ENCODE peak calls at places on chromosome 11, in seven cellular contexts. B is CD8-positive, alpha-beta T cell; S is AG10803; O is pancreas; X is astrocyte of the spinal cord; F is AG04449; Q is ascending aorta. E is an unnamed sample.

GRCh38 chr11:110308071-110308470 is 11.7 kb upstream of the RDX start:
- DNase-seq in O (no peak), Q (no peak), S (no peak), B (no peak), X (no peak), F (no peak), E (no peak)

GRCh38 chr11:78733031-78733430 is 158.4 kb upstream of the NARS2 start:
- DNase-seq in Q (no peak), X (no peak), S (peak), F (no peak), B (no peak), O (no peak), E (no peak)

GRCh38 chr11:118232659-118233058 is 7.8 kb upstream of the JAML start:
- DNase-seq in B (no peak), Q (no peak), F (no peak), O (no peak), S (no peak), X (no peak), E (no peak)

GRCh38 chr11:8346157-8346755 is 82.6 kb upstream of the LMO1 start:
- DNase-seq in O (no peak), B (no peak), Q (no peak), F (no peak), X (no peak), S (no peak), E (no peak)

GRCh38 chr11:10350341-10350740 is 45.5 kb downstream of the ADM start:
- DNase-seq in S (peak), X (peak), F (no peak), B (no peak), O (no peak), Q (no peak), E (no peak)

GRCh38 chr11:70315726-70316125 is 45.2 kb downstream of the PPFIA1 start:
- DNase-seq in F (no peak), S (no peak), B (no peak), O (no peak), X (no peak), Q (no peak), E (no peak)

GRCh38 chr11:126172596-126173038 is 38.8 kb downstream of the RPUSD4 start:
- DNase-seq in F (peak), X (no peak), B (no peak), Q (no peak), S (peak), O (no peak), E (no peak)

GRCh38 chr11:122559734-122560382 is 95.7 kb upstream of the UBASH3B start:
- DNase-seq in F (no peak), X (no peak), Q (no peak), O (no peak), B (no peak), S (no peak), E (no peak)

GRCh38 chr11:37468344-37468743 is 870.3 kb upstream of the RAG2 start:
- DNase-seq in X (no peak), F (no peak), Q (no peak), O (no peak), B (no peak), S (no peak), E (no peak)

GRCh38 chr11:75260396-75260795 is 19.8 kb downstream of the TPBGL start:
- DNase-seq in S (no peak), F (no peak), X (no peak), B (no peak), Q (no peak), O (no peak), E (no peak)

GRCh38 chr11:92829121-92829520 is 140.3 kb upstream of the MTNR1B start:
- DNase-seq in F (no peak), S (no peak), Q (no peak), X (no peak), O (no peak), B (no peak), E (no peak)

GRCh38 chr11:18384157-18384641 is 10.2 kb upstream of the LDHA start:
- DNase-seq in B (no peak), X (peak), S (peak), Q (peak), O (peak), F (peak), E (peak)

GRCh38 chr11:45803981-45804805 is 756 bp upstream of the SLC35C1 start:
- DNase-seq in S (peak), X (peak), Q (peak), F (no peak), O (peak), B (peak), E (peak)

GRCh38 chr11:130760515-130761125 is 155.7 kb downstream of the SNX19 start:
- DNase-seq in Q (no peak), O (no peak), F (no peak), S (no peak), X (no peak), B (no peak), E (no peak)
- H3K4me3 ChIP-seq in Q (no peak), O (no peak), F (no peak), S (no peak), X (no peak), B (no peak), E (no peak)

GRCh38 chr11:76376746-76377558 is 4.0 kb downstream of the THAP12 start:
- DNase-seq in Q (no peak), S (no peak), X (no peak), B (no peak), O (no peak), F (no peak), E (no peak)

GRCh38 chr11:76382209-76382608 is 1.1 kb downstream of the GVQW3 start:
- DNase-seq in O (no peak), S (no peak), F (no peak), B (no peak), Q (no peak), X (no peak), E (no peak)

GRCh38 chr11:76380161-76380976 is 563 bp downstream of the THAP12 start:
- DNase-seq in B (peak), Q (no peak), F (no peak), O (no peak), S (peak), X (peak), E (peak)

GRCh38 chr11:76379811-76380160 is 1.1 kb downstream of the THAP12 start:
- DNase-seq in F (no peak), X (no peak), S (no peak), B (no peak), O (no peak), Q (no peak), E (no peak)

DNA sequence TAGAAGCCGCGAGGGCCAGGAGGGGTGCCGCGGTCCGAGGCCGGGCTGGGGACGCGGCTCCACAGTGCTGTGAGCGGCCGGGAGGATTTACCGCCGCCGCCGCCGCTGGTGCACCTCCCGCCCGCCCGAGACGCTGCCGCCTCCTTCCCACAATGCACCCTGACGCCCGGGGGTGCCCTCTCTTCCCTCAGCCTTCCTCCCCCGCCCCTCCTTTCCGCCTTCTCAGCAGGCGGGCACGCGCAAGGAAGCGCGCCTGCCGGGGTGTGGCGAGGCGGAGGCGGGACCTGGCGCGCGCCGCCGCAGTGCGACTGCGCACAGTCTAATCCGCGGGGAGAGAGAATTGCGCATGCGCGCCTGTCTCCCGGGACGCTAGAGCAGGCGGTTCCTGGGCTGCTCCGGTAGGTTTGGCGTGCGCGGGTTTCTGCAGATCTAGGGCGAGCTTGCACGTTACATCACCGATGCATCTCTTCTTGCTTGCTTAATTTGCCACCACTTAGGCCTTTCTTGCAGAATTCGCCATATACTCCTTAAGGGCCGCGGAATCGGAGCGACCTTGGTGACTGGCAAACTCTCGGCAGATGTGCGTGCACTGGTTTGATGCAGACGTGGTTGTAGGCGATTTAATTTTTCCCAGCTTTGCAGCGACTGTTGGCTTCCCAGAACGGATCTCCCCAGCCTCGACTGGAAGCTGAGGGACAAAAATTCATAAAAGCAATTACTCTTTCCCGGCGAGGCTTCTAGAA is at the start of the genes GVQW3 and THAP12:
- DNase-seq in S (peak), X (peak), Q (peak), F (peak), O (peak), B (peak), E (peak)
- TF ChIP-seq CTCF in S (no peak), X (no peak), Q (peak), F (peak), O (no peak), B (no peak), E (no peak)

DNA sequence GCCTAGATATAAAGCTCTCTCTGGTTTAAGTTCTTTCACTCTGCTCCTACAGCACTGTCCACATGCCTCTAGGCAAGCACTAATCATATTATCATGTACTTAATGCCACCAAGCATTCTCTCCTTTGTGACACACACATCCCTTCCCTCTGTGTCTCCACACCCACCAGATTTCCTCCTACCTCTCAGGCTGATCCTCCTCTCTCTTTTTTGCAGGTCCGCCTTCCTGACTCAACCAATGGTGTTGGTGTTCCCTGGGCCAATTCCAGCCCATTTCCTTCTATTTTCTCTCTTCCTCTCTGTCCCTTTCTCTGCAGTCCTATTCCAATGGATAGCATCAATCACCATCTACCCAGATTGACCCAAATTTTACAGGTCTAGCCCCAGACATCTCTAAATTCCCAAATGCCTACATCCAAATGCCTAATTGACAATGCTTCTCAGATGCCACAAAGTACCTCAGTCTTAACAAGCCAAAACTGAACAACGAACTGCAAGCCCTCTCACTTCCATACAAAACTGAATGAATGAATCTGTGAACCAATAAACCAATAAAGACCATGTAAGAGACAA is 504 bp upstream of the ZNF215 start:
- DNase-seq in O (no peak), X (peak), Q (no peak), B (no peak), F (no peak), S (peak), E (no peak)
- H3K4me3 ChIP-seq in O (peak), X (peak), Q (peak), B (no peak), F (peak), S (peak), E (peak)

GRCh38 chr11:106621479-106621878 is 396.8 kb downstream of the GUCY1A2 start:
- DNase-seq in Q (no peak), S (no peak), O (no peak), F (no peak), B (no peak), X (no peak), E (no peak)

GRCh38 chr11:106614280-106614679 is 404.0 kb downstream of the GUCY1A2 start:
- DNase-seq in B (no peak), O (no peak), Q (no peak), F (no peak), X (no peak), S (no peak), E (no peak)

GRCh38 chr11:106624377-106624776 is 393.9 kb downstream of the GUCY1A2 start:
- DNase-seq in Q (no peak), B (no peak), X (peak), S (no peak), O (no peak), F (no peak), E (no peak)

DNA sequence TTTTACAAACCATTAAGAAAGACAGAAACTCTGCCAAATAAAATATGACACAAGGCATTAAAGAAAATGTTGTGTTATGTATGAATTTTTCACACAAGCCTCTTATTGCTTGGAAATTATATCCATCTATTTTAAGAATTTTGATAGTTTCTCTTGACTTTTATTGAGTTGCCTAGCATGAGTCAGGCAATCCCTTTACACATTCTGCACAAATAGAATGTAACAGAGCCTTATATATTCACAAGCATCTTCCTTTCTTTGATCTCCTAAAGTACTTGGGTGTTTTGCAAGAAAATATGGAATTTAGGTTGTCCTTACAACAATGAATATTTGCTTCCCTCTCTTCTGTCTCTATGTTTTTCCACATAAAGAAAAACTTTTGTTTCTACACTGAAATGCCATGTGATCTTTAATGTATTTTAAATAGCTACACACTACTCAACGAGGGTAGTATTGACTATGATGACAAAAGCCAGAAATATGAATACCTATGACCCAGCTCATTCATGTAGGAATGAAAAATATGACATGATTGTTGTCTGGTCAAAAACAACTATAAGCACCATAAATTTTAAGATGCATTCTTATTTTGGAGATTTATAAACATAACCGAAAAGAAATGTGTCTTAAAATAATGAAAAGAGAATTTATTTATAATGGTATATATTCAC is 398.8 kb downstream of the GUCY1A2 start:
- DNase-seq in O (no peak), X (no peak), B (no peak), F (no peak), Q (no peak), S (peak), E (no peak)
- TF ChIP-seq CTCF in O (no peak), X (no peak), B (no peak), F (no peak), Q (no peak), S (no peak), E (no peak)

GRCh38 chr11:33375688-33376311 is 118.6 kb downstream of the HIPK3 start:
- DNase-seq in Q (no peak), F (no peak), X (peak), B (no peak), O (peak), S (peak), E (no peak)
- H3K4me3 ChIP-seq in Q (peak), F (peak), X (peak), B (no peak), O (peak), S (peak), E (no peak)

DNA sequence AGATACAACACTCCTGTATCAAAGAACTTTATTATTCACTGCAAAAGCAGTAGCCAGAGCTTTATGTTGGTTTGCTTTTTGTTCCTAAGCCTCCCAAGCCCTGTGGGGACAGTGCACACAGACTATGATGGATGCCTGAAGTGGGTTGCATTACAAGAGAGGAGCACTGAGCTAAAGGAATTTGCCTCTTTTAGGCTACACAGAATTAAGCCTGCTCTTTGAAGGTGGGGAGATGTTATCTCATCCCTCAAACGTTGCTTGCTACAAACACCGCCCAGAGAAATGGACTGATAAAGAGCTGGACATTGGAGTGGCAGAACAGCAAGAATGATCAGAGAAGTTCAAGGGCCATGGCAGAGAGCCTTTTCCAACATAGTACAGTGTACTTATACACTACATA is 2.5 kb upstream of the POGLUT3 start:
- DNase-seq in B (no peak), S (no peak), O (no peak), Q (no peak), F (no peak), X (no peak), E (no peak)
- TF ChIP-seq CTCF in B (no peak), S (no peak), O (no peak), Q (no peak), F (no peak), X (no peak), E (no peak)

DNA sequence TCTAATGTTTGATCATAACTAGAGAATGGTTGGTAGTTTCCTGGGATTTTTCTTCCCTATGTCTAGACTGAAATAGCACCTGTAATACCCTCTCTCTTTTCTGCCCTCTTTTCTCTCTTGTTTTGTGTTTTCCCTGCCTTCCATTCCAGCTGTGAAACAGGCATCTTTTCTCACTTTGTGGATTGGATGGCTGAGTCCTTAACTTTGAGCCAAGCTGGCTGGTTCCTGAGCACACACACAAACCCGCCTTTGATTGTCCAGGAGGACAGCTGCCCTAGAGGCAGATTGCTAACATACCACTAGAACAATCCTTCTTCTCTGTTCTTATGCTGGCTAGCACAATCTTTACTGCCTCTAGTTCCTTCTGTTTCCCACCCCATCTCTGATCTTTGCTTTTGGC is 17.7 kb downstream of the CTNND1 start:
- DNase-seq in O (no peak), B (no peak), X (peak), S (peak), Q (no peak), F (no peak), E (no peak)
- H3K4me3 ChIP-seq in O (no peak), B (no peak), X (no peak), S (no peak), Q (no peak), F (no peak), E (no peak)

DNA sequence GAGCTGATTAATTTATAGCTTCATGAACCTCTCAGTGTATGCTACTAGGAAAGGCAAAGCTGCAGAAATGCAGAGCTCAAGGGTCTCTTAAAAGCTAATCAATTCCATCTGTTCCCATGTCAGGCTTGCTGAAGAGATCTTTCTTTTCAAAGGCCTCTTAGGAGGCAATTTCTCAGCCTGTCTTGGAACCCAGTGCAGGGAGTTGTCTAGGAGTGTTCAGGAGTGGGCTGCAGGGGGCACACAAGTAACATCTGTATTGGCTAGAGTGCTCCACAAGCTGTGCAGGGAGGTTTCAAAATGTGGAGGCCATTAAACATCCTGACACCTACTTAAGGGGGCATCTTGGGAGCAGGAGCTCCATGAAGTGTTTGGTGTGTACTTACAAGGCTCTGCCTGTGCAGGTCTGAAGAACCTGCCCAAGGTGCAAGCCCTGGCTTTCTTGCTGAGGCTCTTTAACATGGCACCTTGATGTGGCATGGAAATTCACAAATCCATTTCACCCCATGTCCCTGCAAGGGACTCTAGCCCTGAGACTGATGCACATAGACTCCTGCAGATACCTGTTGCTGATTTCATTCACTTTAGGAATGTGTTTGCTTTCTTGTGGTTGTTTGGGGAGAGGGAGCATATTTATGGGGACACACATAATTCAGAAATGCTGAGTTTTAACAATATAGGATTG is 134.7 kb downstream of the ME3 start:
- DNase-seq in S (no peak), F (no peak), B (no peak), Q (no peak), X (peak), O (no peak), E (no peak)
- TF ChIP-seq CTCF in S (no peak), F (peak), B (no peak), Q (no peak), X (no peak), O (no peak), E (no peak)

DNA sequence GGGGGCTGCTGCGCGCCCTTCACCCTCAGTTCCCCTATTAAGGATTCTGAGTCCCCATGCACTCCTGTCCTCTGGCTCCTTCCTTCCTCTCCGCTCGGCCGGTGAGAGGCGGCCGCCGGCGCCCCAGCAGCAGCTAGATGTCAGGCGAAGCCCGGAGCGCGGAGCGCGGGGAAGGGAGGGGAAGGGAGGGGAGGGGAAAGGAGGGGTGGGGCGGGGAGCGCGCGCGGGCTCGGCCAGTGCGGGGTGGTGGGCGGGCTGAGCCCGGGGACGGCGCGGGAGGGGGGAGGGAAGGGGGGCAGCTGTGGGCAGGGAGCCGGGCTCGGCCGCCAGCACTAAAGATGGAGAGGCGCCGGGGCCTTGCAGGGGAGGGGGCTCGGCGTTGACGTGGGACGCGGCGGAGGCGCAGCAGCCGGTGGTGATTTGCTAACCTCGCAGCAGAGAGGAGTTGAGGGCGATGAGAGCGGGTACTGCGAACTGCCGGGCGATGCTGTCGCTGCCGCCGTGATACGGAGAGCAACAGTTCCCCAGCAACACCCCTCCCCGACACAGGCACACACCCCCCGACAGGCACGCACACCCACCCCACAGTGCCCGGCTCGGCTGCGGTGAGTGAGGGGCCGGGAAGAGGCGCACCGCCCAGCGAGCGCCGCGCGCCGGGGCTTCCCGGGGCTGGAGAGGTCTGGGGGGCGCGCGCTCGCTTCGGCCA is at the start of gene ZBTB16:
- DNase-seq in S (no peak), X (peak), F (no peak), O (peak), Q (peak), B (peak), E (peak)
- H3K4me3 ChIP-seq in S (peak), X (peak), F (peak), O (peak), Q (peak), B (peak), E (peak)

E was measured in mucosa of descending colon.